ENCODE peak calls at places on chromosomes 13 and 19, in eight cellular contexts. N is AG04450, H is tibial artery, V is RWPE1, I is GM23248, X is lung, Y is trophoblast cell, K is neural progenitor cell. Q is an unnamed sample.

GRCh38 chr19:35704218-35704617 is at the start of gene ZBTB32:
- DNase-seq in N (no peak), H (no peak), V (peak), I (peak), X (no peak), Y (peak), K (peak), Q (no peak)

GRCh38 chr19:52464798-52465470 is 11.6 kb downstream of the ZNF578 start:
- DNase-seq in N (no peak), H (no peak), V (no peak), I (peak), X (no peak), Y (peak), K (peak), Q (no peak)

GRCh38 chr19:48967346-48968178 is 2.5 kb downstream of the FTL start:
- DNase-seq in N (no peak), H (peak), V (no peak), I (peak), X (peak), Y (peak), K (no peak), Q (peak)

GRCh38 chr13:109369357-109370052 is 416.9 kb downstream of the IRS2 start:
- DNase-seq in N (no peak), H (no peak), V (no peak), I (no peak), X (no peak), Y (no peak), K (no peak), Q (no peak)

GRCh38 chr19:16627928-16628182 is 149 bp downstream of the MED26 start:
- DNase-seq in N (no peak), H (peak), V (peak), I (no peak), X (no peak), Y (no peak), K (no peak), Q (no peak)

GRCh38 chr19:7349961-7350711 is 1.4 kb downstream of the ARHGEF18 start:
- DNase-seq in N (no peak), H (no peak), V (no peak), I (no peak), X (no peak), Y (no peak), K (no peak), Q (no peak)

GRCh38 chr13:100514788-100515409 is 73.7 kb downstream of the GGACT start:
- DNase-seq in N (peak), H (peak), V (peak), I (peak), X (peak), Y (peak), K (peak), Q (no peak)

GRCh38 chr13:20664304-20664703 is 39.2 kb upstream of the IL17D start:
- DNase-seq in N (no peak), H (no peak), V (no peak), I (no peak), X (no peak), Y (no peak), K (no peak), Q (no peak)

GRCh38 chr13:111472083-111472482 is 151.6 kb downstream of the TEX29 start:
- DNase-seq in N (no peak), H (no peak), V (no peak), I (no peak), X (no peak), Y (no peak), K (no peak), Q (no peak)

GRCh38 chr19:57961785-57962184 is 12.5 kb downstream of the C19orf18 start:
- DNase-seq in N (no peak), H (no peak), V (no peak), I (no peak), X (no peak), Y (no peak), K (no peak), Q (no peak)

GRCh38 chr19:55258476-55258827 is 365 bp downstream of the PPP6R1 start:
- DNase-seq in N (no peak), H (no peak), V (no peak), I (peak), X (no peak), Y (no peak), K (peak), Q (no peak)

GRCh38 chr13:21361706-21362105 is 97.4 kb downstream of the ZDHHC20 start:
- DNase-seq in N (no peak), H (no peak), V (no peak), I (no peak), X (no peak), Y (no peak), K (no peak), Q (peak)

GRCh38 chr13:29707876-29708543 is 112.5 kb upstream of the SLC7A1 start:
- DNase-seq in N (peak), H (no peak), V (peak), I (peak), X (no peak), Y (peak), K (peak), Q (no peak)

GRCh38 chr19:1251503-1252220 is 3.3 kb downstream of the MIDN start:
- DNase-seq in N (no peak), H (no peak), V (no peak), I (no peak), X (peak), Y (peak), K (peak), Q (no peak)

GRCh38 chr19:21749090-21749489 is 18.3 kb downstream of the ZNF100 start:
- DNase-seq in N (no peak), H (no peak), V (no peak), I (peak), X (no peak), Y (no peak), K (no peak), Q (no peak)

GRCh38 chr13:62209539-62209938 is 793.9 kb upstream of the PCDH20 start:
- DNase-seq in N (no peak), H (no peak), V (no peak), I (no peak), X (no peak), Y (no peak), K (no peak), Q (no peak)

GRCh38 chr13:103694471-103694870 is 628.3 kb upstream of the SLC10A2 start:
- DNase-seq in N (no peak), H (no peak), V (no peak), I (no peak), X (no peak), Y (no peak), K (no peak), Q (no peak)

GRCh38 chr13:100131863-100132574 is 43.1 kb downstream of the PCCA start:
- DNase-seq in N (peak), H (no peak), V (peak), I (peak), X (no peak), Y (peak), K (no peak), Q (no peak)

GRCh38 chr13:72970956-72971355 is 87.8 kb upstream of the KLF5 start:
- DNase-seq in N (peak), H (no peak), V (peak), I (peak), X (no peak), Y (peak), K (no peak), Q (no peak)

GRCh38 chr19:46529622-46530451 is 34.2 kb upstream of the PNMA8B start:
- DNase-seq in N (no peak), H (peak), V (peak), I (peak), X (peak), Y (peak), K (peak), Q (peak)

GRCh38 chr19:32404213-32404938 is 1.2 kb upstream of the DPY19L3 start:
- DNase-seq in N (no peak), H (no peak), V (no peak), I (peak), X (no peak), Y (no peak), K (peak), Q (no peak)

GRCh38 chr19:39870171-39870971 is 24.2 kb upstream of the FBL start:
- DNase-seq in N (no peak), H (no peak), V (no peak), I (no peak), X (no peak), Y (no peak), K (peak), Q (no peak)

GRCh38 chr13:112869202-112870061 is 99.6 kb upstream of the MCF2L start:
- DNase-seq in N (no peak), H (no peak), V (no peak), I (no peak), X (no peak), Y (no peak), K (no peak), Q (no peak)

GRCh38 chr19:51387924-51388389 is at the start of gene LIM2:
- DNase-seq in N (no peak), H (no peak), V (no peak), I (no peak), X (no peak), Y (no peak), K (peak), Q (no peak)

GRCh38 chr13:112670118-112670517 is 19.7 kb upstream of the ATP11A start:
- DNase-seq in N (no peak), H (peak), V (no peak), I (no peak), X (no peak), Y (no peak), K (no peak), Q (no peak)

GRCh38 chr13:52103386-52103785 is 25.5 kb downstream of the NEK5 start:
- DNase-seq in N (no peak), H (no peak), V (no peak), I (no peak), X (no peak), Y (peak), K (no peak), Q (no peak)

GRCh38 chr13:52112606-52113005 is 16.3 kb downstream of the NEK5 start:
- DNase-seq in N (no peak), H (no peak), V (no peak), I (no peak), X (no peak), Y (no peak), K (no peak), Q (no peak)

GRCh38 chr13:52104624-52105023 is 24.2 kb downstream of the NEK5 start:
- DNase-seq in N (no peak), H (no peak), V (no peak), I (peak), X (no peak), Y (peak), K (no peak), Q (no peak)

GRCh38 chr13:52105841-52106240 is 23.0 kb downstream of the NEK5 start:
- DNase-seq in N (no peak), H (no peak), V (no peak), I (no peak), X (no peak), Y (no peak), K (no peak), Q (no peak)

GRCh38 chr13:52109096-52109495 is 19.8 kb downstream of the NEK5 start:
- DNase-seq in N (no peak), H (no peak), V (no peak), I (no peak), X (no peak), Y (no peak), K (no peak), Q (no peak)
- H3K27ac ChIP-seq in N (no peak), H (no peak), V (no peak), I (no peak), X (no peak), Y (no peak), K (no peak), Q (no peak)

GRCh38 chr19:45179848-45180370 is 1.3 kb downstream of the BLOC1S3 start:
- DNase-seq in N (no peak), H (no peak), V (no peak), I (no peak), X (no peak), Y (no peak), K (no peak), Q (no peak)
- H3K27ac ChIP-seq in N (no peak), H (peak), V (peak), I (peak), X (no peak), Y (no peak), K (no peak), Q (peak)

DNA sequence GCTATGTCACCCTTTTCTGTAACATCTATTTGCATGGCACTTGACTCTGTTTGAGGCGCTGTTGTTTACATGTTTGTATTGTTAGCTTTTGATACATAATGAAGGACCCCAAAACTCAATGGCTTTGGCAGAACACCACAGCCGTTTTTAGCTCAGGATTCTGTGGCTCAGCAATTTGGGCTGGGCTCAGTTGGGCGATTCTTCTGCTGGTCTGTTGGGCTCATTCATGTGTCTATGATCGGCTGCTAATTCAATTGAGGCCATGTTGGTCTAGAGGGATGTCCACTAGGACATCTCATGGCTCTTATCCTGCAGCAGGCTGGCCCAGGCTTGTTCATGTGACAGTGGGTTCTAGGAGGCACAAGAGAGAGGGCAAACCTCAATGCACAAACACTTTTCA is 33.9 kb downstream of the VSTM2B start:
- DNase-seq in N (no peak), H (no peak), V (no peak), I (no peak), X (no peak), Y (no peak), K (no peak), Q (no peak)
- H3K27ac ChIP-seq in N (no peak), H (no peak), V (no peak), I (no peak), X (no peak), Y (no peak), K (no peak), Q (no peak)

GRCh38 chr13:80339578-80339840 is 1.4 kb downstream of the SPRY2 start:
- DNase-seq in N (no peak), H (no peak), V (peak), I (no peak), X (no peak), Y (no peak), K (peak), Q (no peak)
- H3K27ac ChIP-seq in N (peak), H (peak), V (peak), I (peak), X (peak), Y (peak), K (peak), Q (peak)

GRCh38 chr13:50691176-50691681 is 152.3 kb downstream of the DLEU7 start:
- DNase-seq in N (no peak), H (no peak), V (no peak), I (no peak), X (no peak), Y (no peak), K (no peak), Q (no peak)

GRCh38 chr13:50690020-50690419 is 153.5 kb downstream of the DLEU7 start:
- DNase-seq in N (no peak), H (no peak), V (no peak), I (no peak), X (no peak), Y (no peak), K (peak), Q (no peak)

GRCh38 chr13:50691682-50692263 is 151.7 kb downstream of the DLEU7 start:
- DNase-seq in N (no peak), H (no peak), V (no peak), I (peak), X (no peak), Y (peak), K (no peak), Q (no peak)

GRCh38 chr13:50693755-50694154 is 149.7 kb downstream of the DLEU7 start:
- DNase-seq in N (no peak), H (no peak), V (no peak), I (peak), X (peak), Y (no peak), K (peak), Q (peak)

DNA sequence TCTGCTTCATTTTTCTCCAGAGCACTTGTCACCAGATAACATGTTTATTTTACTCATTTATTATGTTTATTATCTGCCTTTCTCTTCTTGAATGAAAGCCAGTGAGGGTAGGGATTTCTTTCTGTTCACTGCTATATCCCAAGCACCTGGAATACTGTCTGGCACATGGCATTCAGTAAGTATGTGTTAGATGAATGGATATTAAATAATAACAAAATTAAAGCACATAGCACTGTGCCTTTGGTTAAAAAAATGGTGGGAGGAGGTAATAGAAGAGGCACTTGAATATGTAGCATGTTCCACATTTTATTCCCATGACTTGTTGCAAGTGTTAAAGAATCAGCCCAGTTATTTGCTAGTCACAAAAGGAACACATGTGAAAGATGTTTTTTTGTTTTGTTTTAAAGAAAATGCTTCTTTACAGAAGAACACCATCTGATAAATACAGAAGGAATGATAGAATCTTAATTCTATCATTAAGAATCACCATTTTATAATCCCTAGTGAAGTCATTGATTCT is 151.0 kb downstream of the DLEU7 start:
- DNase-seq in N (no peak), H (no peak), V (no peak), I (peak), X (no peak), Y (peak), K (no peak), Q (no peak)
- H3K27ac ChIP-seq in N (no peak), H (no peak), V (no peak), I (no peak), X (peak), Y (peak), K (no peak), Q (peak)

GRCh38 chr13:114111577-114111976 is 20.8 kb downstream of the RASA3 start:
- DNase-seq in N (peak), H (peak), V (no peak), I (peak), X (no peak), Y (no peak), K (no peak), Q (peak)
- H3K27ac ChIP-seq in N (peak), H (no peak), V (peak), I (peak), X (no peak), Y (no peak), K (peak), Q (no peak)

GRCh38 chr19:10694706-10695105 is 6.5 kb upstream of the QTRT1 start:
- DNase-seq in N (no peak), H (no peak), V (no peak), I (peak), X (no peak), Y (no peak), K (no peak), Q (no peak)
- H3K27ac ChIP-seq in N (no peak), H (no peak), V (peak), I (no peak), X (no peak), Y (no peak), K (peak), Q (no peak)